ENCODE peak calls at places on chromosomes 16 and 17, in six cellular contexts. V is sigmoid colon, N is prostate gland, I is ovary, Q is breast epithelium, Y is body of pancreas. T is an unnamed sample.
A peak's percentile ranks its signal among the peaks of the same experiment; 100 is the strongest.

GRCh38 chr16:27520982-27521673 is 28.6 kb downstream of the GTF3C1 start:
- DNase-seq in Y (peak; percentile 20), I (no peak), V (peak; percentile 74), Q (no peak), N (no peak), T (no peak)

GRCh38 chr16:30069575-30070462 is 4.3 kb downstream of the ALDOA start:
- DNase-seq in Y (no peak), I (peak; percentile 59), Q (no peak), V (peak; percentile 89), N (no peak), T (no peak)

GRCh38 chr16:84700518-84701277 is 898 bp downstream of the USP10 start:
- DNase-seq in N (peak; percentile 15), Q (no peak), Y (no peak), I (no peak), V (peak; percentile 62), T (no peak)

GRCh38 chr16:86946396-86946795 is 368.0 kb downstream of the FOXL1 start:
- DNase-seq in V (no peak), Y (no peak), I (no peak), N (no peak), Q (no peak), T (no peak)

GRCh38 chr17:49522329-49522890 is 27.3 kb downstream of the NGFR start:
- DNase-seq in Q (no peak), I (no peak), Y (no peak), N (no peak), V (no peak), T (no peak)

GRCh38 chr17:4485676-4486646 is 12.7 kb upstream of the SPNS2 start:
- DNase-seq in N (no peak), V (no peak), Q (no peak), Y (no peak), I (no peak), T (no peak)

GRCh38 chr16:27273330-27273669 is 4.7 kb upstream of the NSMCE1 start:
- DNase-seq in I (no peak), Q (no peak), Y (no peak), V (no peak), N (no peak), T (no peak)

GRCh38 chr17:83075270-83075880 is 4.0 kb upstream of the METRNL start:
- DNase-seq in I (no peak), Y (no peak), N (no peak), V (no peak), Q (no peak), T (no peak)

GRCh38 chr16:48561960-48562393 is 48.0 kb downstream of the N4BP1 start:
- DNase-seq in N (no peak), V (no peak), Y (no peak), I (no peak), Q (no peak), T (no peak)

GRCh38 chr16:35195864-35196216 is 1736.4 kb downstream of the TP53TG3F start:
- DNase-seq in N (no peak), V (no peak), I (no peak), Y (no peak), Q (no peak), T (no peak)

GRCh38 chr17:2262146-2262587 is 41.4 kb downstream of the SMG6 start:
- DNase-seq in V (no peak), I (no peak), Y (no peak), Q (no peak), N (no peak), T (no peak)

GRCh38 chr16:66266436-66267286 is 99.8 kb upstream of the CDH5 start:
- DNase-seq in Y (no peak), N (no peak), I (peak; percentile 76), V (peak; percentile 86), Q (peak; percentile 49), T (peak; percentile 95)

GRCh38 chr17:17568772-17569195 is 22.7 kb downstream of the PEMT start:
- DNase-seq in N (peak; percentile 76), I (peak; percentile 70), V (no peak), Q (peak; percentile 39), Y (peak; percentile 87), T (no peak)

GRCh38 chr17:45857977-45858708 is 13.5 kb downstream of the SPPL2C start:
- DNase-seq in I (no peak), N (no peak), V (no peak), Q (no peak), Y (no peak), T (no peak)

GRCh38 chr17:2885751-2886150 is 89.5 kb downstream of the RAP1GAP2 start:
- DNase-seq in Y (no peak), N (no peak), I (no peak), V (no peak), Q (no peak), T (no peak)

GRCh38 chr17:41636652-41637051 is 12.3 kb upstream of the KRT17 start:
- DNase-seq in V (no peak), Y (no peak), I (no peak), Q (no peak), N (no peak), T (no peak)

GRCh38 chr17:63022567-63022966 is 56.5 kb downstream of the TANC2 start:
- DNase-seq in Y (no peak), I (no peak), Q (no peak), V (no peak), N (no peak), T (no peak)

GRCh38 chr16:67430504-67431076 is 331 bp upstream of the HSD11B2 start:
- DNase-seq in Y (no peak), Q (peak; percentile 46), V (no peak), I (peak; percentile 60), N (peak; percentile 70), T (no peak)

GRCh38 chr17:2929881-2930533 is 133.4 kb downstream of the OR1D5 start:
- DNase-seq in V (no peak), Y (peak; percentile 65), Q (no peak), N (no peak), I (no peak), T (no peak)

GRCh38 chr17:40615295-40615988 is 32.2 kb downstream of the SMARCE1 start:
- DNase-seq in V (no peak), Q (no peak), N (peak; percentile 34), Y (peak; percentile 66), I (peak; percentile 59), T (no peak)

GRCh38 chr16:75070055-75070841 is 46.3 kb downstream of the LDHD start:
- DNase-seq in N (no peak), I (no peak), Y (peak; percentile 36), V (peak; percentile 71), Q (no peak), T (no peak)

GRCh38 chr17:68457539-68458259 is 403 bp upstream of the WIPI1 start:
- DNase-seq in V (peak; percentile 99), I (peak; percentile 100), N (peak; percentile 99), Y (peak; percentile 99), Q (peak; percentile 99), T (peak; percentile 99)

GRCh38 chr17:29836643-29837042 is 93.4 kb downstream of the SSH2 start:
- DNase-seq in N (no peak), V (no peak), Y (no peak), Q (no peak), I (no peak), T (no peak)

GRCh38 chr16:79261944-79262552 is 338.5 kb downstream of the MAF start:
- DNase-seq in Q (no peak), V (no peak), Y (no peak), N (no peak), I (no peak), T (peak; percentile 52)
- TF ChIP-seq POLR2A in Q (no peak), V (no peak), Y (no peak), N (no peak), I (no peak), T (no peak)

GRCh38 chr17:8354196-8354595 is 14.6 kb downstream of the ODF4 start:
- DNase-seq in Q (no peak), N (no peak), I (no peak), Y (no peak), V (no peak), T (no peak)
- TF ChIP-seq CTCF in Q (no peak), N (no peak), I (no peak), Y (no peak), V (no peak), T (no peak)

GRCh38 chr16:81470796-81471636 is 26.4 kb downstream of the CMIP start:
- DNase-seq in Q (no peak), N (no peak), I (no peak), V (no peak), Y (no peak), T (no peak)

GRCh38 chr16:81471882-81472281 is 27.3 kb downstream of the CMIP start:
- DNase-seq in Y (no peak), V (no peak), N (no peak), Q (no peak), I (no peak), T (no peak)

GRCh38 chr16:81469183-81469677 is 24.6 kb downstream of the CMIP start:
- DNase-seq in N (no peak), Y (no peak), Q (no peak), V (no peak), I (no peak), T (no peak)

GRCh38 chr16:81468269-81468902 is 23.8 kb downstream of the CMIP start:
- DNase-seq in I (no peak), V (no peak), Q (no peak), Y (no peak), N (no peak), T (no peak)

DNA sequence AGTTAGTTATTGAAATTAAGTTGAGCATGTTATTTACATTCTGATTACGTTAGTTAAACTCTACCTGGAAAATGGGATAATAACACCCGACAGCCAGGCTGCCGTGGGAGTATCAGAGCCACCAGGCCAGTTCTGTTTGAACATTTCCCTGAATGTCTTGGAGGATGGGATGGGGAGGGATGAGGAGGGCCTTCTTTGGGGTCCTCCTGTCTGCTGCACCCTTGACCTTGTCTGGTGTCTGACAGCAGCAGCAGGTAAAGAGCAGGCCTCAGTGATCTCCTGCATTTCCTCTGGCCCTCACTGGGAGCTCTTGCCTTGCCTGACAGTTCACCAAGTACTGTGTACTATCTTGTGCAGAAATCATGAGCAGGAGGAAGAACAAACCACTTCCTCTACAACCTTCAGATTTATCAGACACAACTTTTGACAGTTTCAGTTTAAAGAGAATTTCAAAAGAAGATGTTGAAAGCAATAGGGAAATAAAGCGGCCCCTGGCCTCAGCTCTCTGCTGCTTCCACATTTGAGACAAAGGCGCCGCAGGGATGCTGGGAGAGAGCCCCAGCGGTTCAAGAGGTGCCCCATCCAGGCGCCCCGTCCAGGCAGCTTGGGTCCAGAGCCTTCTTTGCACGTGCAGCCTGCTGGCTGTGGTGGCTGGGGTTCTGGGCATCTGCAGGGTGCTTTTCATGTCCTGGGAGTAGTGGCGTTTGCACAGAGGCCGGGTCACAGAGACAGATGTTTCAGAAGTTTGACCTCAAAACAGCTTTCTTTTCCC is 25.3 kb downstream of the CMIP start:
- DNase-seq in V (no peak), N (no peak), I (no peak), Q (no peak), Y (no peak), T (no peak)
- H3K4me3 ChIP-seq in V (no peak overlapping the region), N (no peak overlapping the region), I (no peak overlapping the region), Q (no peak overlapping the region), Y (no peak overlapping the region), T (no peak overlapping the region)

GRCh38 chr16:15434425-15435215 is at the start of gene BMERB1:
- DNase-seq in Q (peak; percentile 23), V (peak; percentile 88), I (peak; percentile 82), N (no peak), Y (peak; percentile 75), T (no peak)
- TF ChIP-seq POLR2A in Q (no peak), V (peak; percentile 62), I (peak; percentile 34), N (peak; percentile 45), Y (peak; percentile 55), T (no peak)

T was measured in lower leg skin.